ENCODE peak calls at places on chromosomes 1 and 21, in nine cellular contexts. E, H, I, B, Y, M, K, C and X are unnamed samples.

GRCh38 chr1:197182716-197183115 is 36.2 kb upstream of the ASPM start:
- ATAC-seq in E (no peak), H (no peak), I (no peak), B (no peak), Y (no peak), M (no peak), K (no peak), C (peak), X (no peak)

GRCh38 chr1:244089561-244089960 is 38.5 kb downstream of the ZBTB18 start:
- ATAC-seq in E (no peak), H (no peak), I (no peak), B (no peak), Y (no peak), M (no peak), K (no peak), C (no peak), X (no peak)

GRCh38 chr1:153506386-153506785 is 29.4 kb downstream of the S100A6 start:
- ATAC-seq in E (no peak), H (no peak), I (peak), B (no peak), Y (no peak), M (peak), K (peak), C (no peak), X (no peak)

GRCh38 chr1:184078564-184079107 is 27.1 kb downstream of the TSEN15 start:
- ATAC-seq in E (no peak), H (no peak), I (peak), B (no peak), Y (no peak), M (no peak), K (no peak), C (peak), X (no peak)

GRCh38 chr1:8408151-8408839 is 90.4 kb downstream of the SLC45A1 start:
- ATAC-seq in E (peak), H (peak), I (peak), B (no peak), Y (no peak), M (no peak), K (peak), C (peak), X (peak)

GRCh38 chr1:230501242-230501641 is 75.1 kb upstream of the PGBD5 start:
- ATAC-seq in E (no peak), H (no peak), I (no peak), B (no peak), Y (no peak), M (no peak), K (no peak), C (no peak), X (no peak)

GRCh38 chr1:86798608-86799291 is 94.4 kb downstream of the SH3GLB1 start:
- ATAC-seq in E (peak), H (no peak), I (no peak), B (no peak), Y (no peak), M (peak), K (no peak), C (no peak), X (no peak)

GRCh38 chr1:23273450-23274133 is 56.3 kb upstream of the HTR1D start:
- ATAC-seq in E (peak), H (no peak), I (no peak), B (peak), Y (no peak), M (no peak), K (no peak), C (no peak), X (no peak)

GRCh38 chr1:20187103-20187812 is 940 bp upstream of the PLA2G2C start:
- ATAC-seq in E (no peak), H (no peak), I (peak), B (no peak), Y (peak), M (no peak), K (no peak), C (peak), X (no peak)

GRCh38 chr1:152886758-152887409 is 8.8 kb downstream of the SMCP start:
- ATAC-seq in E (no peak), H (no peak), I (no peak), B (no peak), Y (no peak), M (no peak), K (no peak), C (no peak), X (no peak)

GRCh38 chr1:17621691-17622090 is 82.2 kb downstream of the ARHGEF10L start:
- ATAC-seq in E (no peak), H (no peak), I (no peak), B (no peak), Y (no peak), M (no peak), K (no peak), C (no peak), X (no peak)

GRCh38 chr1:30085814-30086770 is 637.3 kb downstream of the MATN1 start:
- ATAC-seq in E (peak), H (peak), I (peak), B (peak), Y (no peak), M (peak), K (no peak), C (peak), X (peak)

GRCh38 chr1:204404629-204405028 is 7.0 kb downstream of the PPP1R15B start:
- ATAC-seq in E (no peak), H (no peak), I (no peak), B (no peak), Y (no peak), M (peak), K (no peak), C (no peak), X (no peak)
- H3K27ac ChIP-seq in E (no peak), H (no peak), I (no peak), B (no peak), Y (no peak), M (peak), K (no peak), C (no peak), X (peak)

DNA sequence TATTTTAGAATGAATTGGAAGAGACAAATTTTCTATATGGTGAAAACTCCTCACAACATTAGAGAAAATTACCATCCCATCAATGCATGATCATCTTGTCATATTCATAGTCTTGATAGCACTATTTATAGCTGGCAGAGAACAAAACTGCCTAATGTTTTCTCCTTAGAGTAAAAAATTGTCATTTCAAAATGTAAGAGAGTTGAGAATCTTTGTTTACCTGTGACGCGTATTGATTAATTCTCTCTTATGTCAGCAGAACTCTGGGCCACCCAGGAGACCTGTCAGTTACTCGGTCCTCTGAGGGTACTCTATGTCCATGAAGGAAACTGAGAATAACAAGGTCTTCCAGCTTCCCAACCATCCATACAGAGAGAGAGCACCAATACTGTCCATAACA is 381.4 kb upstream of the ZP4 start:
- ATAC-seq in E (no peak), H (no peak), I (no peak), B (no peak), Y (no peak), M (no peak), K (no peak), C (no peak), X (no peak)
- TF ChIP-seq CTCF in E (no peak), H (no peak), I (no peak), B (no peak), Y (no peak), M (no peak), K (no peak), C (no peak), X (no peak)

DNA sequence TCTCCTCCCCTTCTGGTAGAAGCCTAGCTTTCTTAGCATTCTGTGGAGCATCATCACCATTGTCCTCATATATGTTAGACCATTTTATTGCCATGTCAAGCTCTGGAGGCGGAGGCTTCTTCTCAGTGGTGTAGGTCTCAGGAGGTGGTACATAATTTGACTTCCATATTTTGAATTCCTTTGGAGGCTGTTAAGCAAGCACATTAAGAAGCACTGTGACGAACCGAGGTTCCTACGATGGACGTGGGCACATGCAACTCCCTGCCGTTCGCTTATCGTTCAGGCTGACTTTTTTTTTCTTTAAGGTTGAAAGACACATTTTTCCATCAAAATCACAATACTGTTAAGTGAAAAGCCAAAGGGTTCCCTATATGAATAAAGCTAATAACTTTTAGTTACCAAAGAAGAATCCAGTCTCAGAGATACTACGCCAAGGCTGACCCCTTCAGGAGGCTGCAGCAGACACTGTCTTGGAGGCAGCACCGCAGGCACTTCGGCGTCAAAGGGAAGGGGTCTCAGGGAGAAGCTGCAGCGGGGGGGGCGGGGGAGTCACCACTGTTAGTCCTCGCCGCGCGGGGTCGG is 835 bp downstream of the C1orf52 start:
- ATAC-seq in E (peak), H (no peak), I (peak), B (peak), Y (no peak), M (no peak), K (no peak), C (peak), X (no peak)
- H3K27ac ChIP-seq in E (peak), H (peak), I (peak), B (peak), Y (peak), M (peak), K (peak), C (peak), X (peak)

DNA sequence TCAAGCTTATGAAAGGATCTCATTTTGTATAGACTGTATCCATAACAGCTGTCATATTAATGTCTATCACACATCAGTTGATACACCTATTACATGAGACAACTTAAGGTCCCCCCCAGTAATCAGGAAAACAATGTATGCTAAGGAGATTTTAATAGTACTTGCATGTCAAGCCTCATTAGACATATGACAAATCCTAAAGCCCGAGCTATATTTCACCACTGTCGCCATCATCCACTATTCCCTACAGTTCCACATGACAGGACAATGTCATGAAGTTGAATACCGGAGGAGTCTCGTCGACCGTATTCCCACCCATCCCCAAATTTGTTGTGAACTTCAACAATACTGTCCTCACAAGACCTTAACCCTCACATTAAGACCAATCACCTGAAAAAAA is 3.4 kb downstream of the HMGN1 start:
- ATAC-seq in E (no peak), H (no peak), I (no peak), B (no peak), Y (no peak), M (no peak), K (no peak), C (no peak), X (no peak)
- TF ChIP-seq CTCF in E (no peak), H (no peak), I (no peak), B (no peak), Y (no peak), M (no peak), K (no peak), C (no peak), X (no peak)

GRCh38 chr1:6588128-6588892 is 8.5 kb downstream of the ZBTB48 start:
- ATAC-seq in E (no peak), H (no peak), I (no peak), B (no peak), Y (no peak), M (peak), K (no peak), C (peak), X (no peak)

GRCh38 chr1:6585841-6586240 is 6.0 kb downstream of the ZBTB48 start:
- ATAC-seq in E (no peak), H (no peak), I (no peak), B (no peak), Y (no peak), M (peak), K (no peak), C (no peak), X (no peak)

GRCh38 chr1:6588893-6589481 is 9.2 kb downstream of the ZBTB48 start:
- ATAC-seq in E (peak), H (peak), I (no peak), B (no peak), Y (no peak), M (peak), K (no peak), C (no peak), X (no peak)

GRCh38 chr1:6586404-6586816 is 6.6 kb downstream of the ZBTB48 start:
- ATAC-seq in E (peak), H (peak), I (peak), B (no peak), Y (no peak), M (peak), K (peak), C (no peak), X (peak)

GRCh38 chr1:6587261-6588005 is 7.6 kb downstream of the ZBTB48 start:
- ATAC-seq in E (no peak), H (peak), I (peak), B (no peak), Y (no peak), M (peak), K (peak), C (peak), X (no peak)
- H3K27ac ChIP-seq in E (no peak), H (peak), I (no peak), B (no peak), Y (peak), M (no peak), K (peak), C (no peak), X (peak)